ENCODE peak calls at places on chromosome 12, in nine cellular contexts. One of them, this sample, is unnamed.

GRCh38 chr12:113826805-113827204 is 139.3 kb downstream of the RBM19 start:
- DNase-seq in activated CD4-positive, alpha-beta T cell treated with anti-CD3 and anti-CD28 coated beads, Interleukin-2, amount 10 ng/mL, durations not matched to agents 7 days and 5 days: no peak
- DNase-seq in NCI-H2081: no peak
- DNase-seq in activated effector memory CD4-positive, alpha-beta T cell treated with Interleukin-2 at 50 U/mL for 16 hours: no peak
- DNase-seq in HTR-8/SVneo: no peak
- DNase-seq in globus pallidus: no peak
- DNase-seq in anterior cingulate cortex: no peak
- DNase-seq in central memory CD8-positive, alpha-beta T cell: no peak
- DNase-seq in T-cell: no peak
- DNase-seq in this sample: no peak

GRCh38 chr12:64836856-64837255 is 12.4 kb downstream of the TBC1D30 start:
- DNase-seq in activated CD4-positive, alpha-beta T cell treated with anti-CD3 and anti-CD28 coated beads, Interleukin-2, amount 10 ng/mL, durations not matched to agents 7 days and 5 days: no peak
- DNase-seq in NCI-H2081: no peak
- DNase-seq in activated effector memory CD4-positive, alpha-beta T cell treated with Interleukin-2 at 50 U/mL for 16 hours: no peak
- DNase-seq in HTR-8/SVneo: no peak
- DNase-seq in globus pallidus: no peak
- DNase-seq in anterior cingulate cortex: no peak
- DNase-seq in central memory CD8-positive, alpha-beta T cell: no peak
- DNase-seq in T-cell: no peak
- DNase-seq in this sample: no peak

GRCh38 chr12:99709619-99710018 is 62.1 kb downstream of the GARIN6 start:
- DNase-seq in activated CD4-positive, alpha-beta T cell treated with anti-CD3 and anti-CD28 coated beads, Interleukin-2, amount 10 ng/mL, durations not matched to agents 7 days and 5 days: no peak
- DNase-seq in NCI-H2081: no peak
- DNase-seq in activated effector memory CD4-positive, alpha-beta T cell treated with Interleukin-2 at 50 U/mL for 16 hours: no peak
- DNase-seq in HTR-8/SVneo: no peak
- DNase-seq in globus pallidus: no peak
- DNase-seq in anterior cingulate cortex: no peak
- DNase-seq in central memory CD8-positive, alpha-beta T cell: no peak
- DNase-seq in T-cell: no peak
- DNase-seq in this sample: no peak

GRCh38 chr12:56941299-56942017 is 7.2 kb upstream of the SDR9C7 start:
- DNase-seq in activated CD4-positive, alpha-beta T cell treated with anti-CD3 and anti-CD28 coated beads, Interleukin-2, amount 10 ng/mL, durations not matched to agents 7 days and 5 days: no peak
- DNase-seq in NCI-H2081: no peak
- DNase-seq in activated effector memory CD4-positive, alpha-beta T cell treated with Interleukin-2 at 50 U/mL for 16 hours: no peak
- DNase-seq in HTR-8/SVneo: no peak
- DNase-seq in globus pallidus: no peak
- DNase-seq in anterior cingulate cortex: peak
- DNase-seq in central memory CD8-positive, alpha-beta T cell: no peak
- DNase-seq in T-cell: no peak
- DNase-seq in this sample: no peak

GRCh38 chr12:7602287-7602686 is 63.4 kb downstream of the APOBEC1 start:
- DNase-seq in activated CD4-positive, alpha-beta T cell treated with anti-CD3 and anti-CD28 coated beads, Interleukin-2, amount 10 ng/mL, durations not matched to agents 7 days and 5 days: no peak
- DNase-seq in NCI-H2081: no peak
- DNase-seq in activated effector memory CD4-positive, alpha-beta T cell treated with Interleukin-2 at 50 U/mL for 16 hours: no peak
- DNase-seq in HTR-8/SVneo: no peak
- DNase-seq in globus pallidus: no peak
- DNase-seq in anterior cingulate cortex: no peak
- DNase-seq in central memory CD8-positive, alpha-beta T cell: no peak
- DNase-seq in T-cell: no peak
- DNase-seq in this sample: no peak

GRCh38 chr12:99390707-99391106 is 256.8 kb upstream of the GARIN6 start:
- DNase-seq in activated CD4-positive, alpha-beta T cell treated with anti-CD3 and anti-CD28 coated beads, Interleukin-2, amount 10 ng/mL, durations not matched to agents 7 days and 5 days: no peak
- DNase-seq in NCI-H2081: no peak
- DNase-seq in activated effector memory CD4-positive, alpha-beta T cell treated with Interleukin-2 at 50 U/mL for 16 hours: no peak
- DNase-seq in HTR-8/SVneo: peak
- DNase-seq in globus pallidus: no peak
- DNase-seq in anterior cingulate cortex: no peak
- DNase-seq in central memory CD8-positive, alpha-beta T cell: no peak
- DNase-seq in T-cell: no peak
- DNase-seq in this sample: no peak

GRCh38 chr12:119176267-119177055 is 2.3 kb upstream of the HSPB8 start:
- DNase-seq in activated CD4-positive, alpha-beta T cell treated with anti-CD3 and anti-CD28 coated beads, Interleukin-2, amount 10 ng/mL, durations not matched to agents 7 days and 5 days: no peak
- DNase-seq in NCI-H2081: peak
- DNase-seq in activated effector memory CD4-positive, alpha-beta T cell treated with Interleukin-2 at 50 U/mL for 16 hours: no peak
- DNase-seq in HTR-8/SVneo: peak
- DNase-seq in globus pallidus: peak
- DNase-seq in anterior cingulate cortex: peak
- DNase-seq in central memory CD8-positive, alpha-beta T cell: no peak
- DNase-seq in T-cell: no peak
- DNase-seq in this sample: no peak

GRCh38 chr12:989751-990278 is 1.2 kb upstream of the ERC1 start:
- DNase-seq in activated CD4-positive, alpha-beta T cell treated with anti-CD3 and anti-CD28 coated beads, Interleukin-2, amount 10 ng/mL, durations not matched to agents 7 days and 5 days: no peak
- DNase-seq in NCI-H2081: peak
- DNase-seq in activated effector memory CD4-positive, alpha-beta T cell treated with Interleukin-2 at 50 U/mL for 16 hours: no peak
- DNase-seq in HTR-8/SVneo: peak
- DNase-seq in globus pallidus: peak
- DNase-seq in anterior cingulate cortex: no peak
- DNase-seq in central memory CD8-positive, alpha-beta T cell: no peak
- DNase-seq in T-cell: no peak
- DNase-seq in this sample: no peak

GRCh38 chr12:110314308-110314707 is 33.3 kb downstream of the ATP2A2 start:
- DNase-seq in activated CD4-positive, alpha-beta T cell treated with anti-CD3 and anti-CD28 coated beads, Interleukin-2, amount 10 ng/mL, durations not matched to agents 7 days and 5 days: no peak
- DNase-seq in NCI-H2081: no peak
- DNase-seq in activated effector memory CD4-positive, alpha-beta T cell treated with Interleukin-2 at 50 U/mL for 16 hours: no peak
- DNase-seq in HTR-8/SVneo: peak
- DNase-seq in globus pallidus: no peak
- DNase-seq in anterior cingulate cortex: no peak
- DNase-seq in central memory CD8-positive, alpha-beta T cell: no peak
- DNase-seq in T-cell: no peak
- DNase-seq in this sample: no peak

GRCh38 chr12:128801879-128802391 is 21.8 kb downstream of the SLC15A4 start:
- DNase-seq in activated CD4-positive, alpha-beta T cell treated with anti-CD3 and anti-CD28 coated beads, Interleukin-2, amount 10 ng/mL, durations not matched to agents 7 days and 5 days: no peak
- DNase-seq in NCI-H2081: no peak
- DNase-seq in activated effector memory CD4-positive, alpha-beta T cell treated with Interleukin-2 at 50 U/mL for 16 hours: no peak
- DNase-seq in HTR-8/SVneo: no peak
- DNase-seq in globus pallidus: no peak
- DNase-seq in anterior cingulate cortex: no peak
- DNase-seq in central memory CD8-positive, alpha-beta T cell: no peak
- DNase-seq in T-cell: no peak
- DNase-seq in this sample: no peak

GRCh38 chr12:103800252-103800771 is 40.7 kb downstream of the NT5DC3 start:
- DNase-seq in activated CD4-positive, alpha-beta T cell treated with anti-CD3 and anti-CD28 coated beads, Interleukin-2, amount 10 ng/mL, durations not matched to agents 7 days and 5 days: no peak
- DNase-seq in NCI-H2081: peak
- DNase-seq in activated effector memory CD4-positive, alpha-beta T cell treated with Interleukin-2 at 50 U/mL for 16 hours: no peak
- DNase-seq in HTR-8/SVneo: no peak
- DNase-seq in globus pallidus: peak
- DNase-seq in anterior cingulate cortex: peak
- DNase-seq in central memory CD8-positive, alpha-beta T cell: no peak
- DNase-seq in T-cell: no peak
- DNase-seq in this sample: no peak

GRCh38 chr12:101908395-101908794 is 31.0 kb downstream of the DRAM1 start:
- DNase-seq in activated CD4-positive, alpha-beta T cell treated with anti-CD3 and anti-CD28 coated beads, Interleukin-2, amount 10 ng/mL, durations not matched to agents 7 days and 5 days: no peak
- DNase-seq in NCI-H2081: no peak
- DNase-seq in activated effector memory CD4-positive, alpha-beta T cell treated with Interleukin-2 at 50 U/mL for 16 hours: no peak
- DNase-seq in HTR-8/SVneo: no peak
- DNase-seq in globus pallidus: no peak
- DNase-seq in anterior cingulate cortex: no peak
- DNase-seq in central memory CD8-positive, alpha-beta T cell: no peak
- DNase-seq in T-cell: no peak
- DNase-seq in this sample: no peak

GRCh38 chr12:39236994-39237393 is 205.9 kb downstream of the KIF21A start:
- DNase-seq in activated CD4-positive, alpha-beta T cell treated with anti-CD3 and anti-CD28 coated beads, Interleukin-2, amount 10 ng/mL, durations not matched to agents 7 days and 5 days: no peak
- DNase-seq in NCI-H2081: no peak
- DNase-seq in activated effector memory CD4-positive, alpha-beta T cell treated with Interleukin-2 at 50 U/mL for 16 hours: no peak
- DNase-seq in HTR-8/SVneo: no peak
- DNase-seq in globus pallidus: no peak
- DNase-seq in anterior cingulate cortex: no peak
- DNase-seq in central memory CD8-positive, alpha-beta T cell: no peak
- DNase-seq in T-cell: no peak
- DNase-seq in this sample: no peak

GRCh38 chr12:51323317-51323960 is 535 bp downstream of the BIN2 start:
- DNase-seq in activated CD4-positive, alpha-beta T cell treated with anti-CD3 and anti-CD28 coated beads, Interleukin-2, amount 10 ng/mL, durations not matched to agents 7 days and 5 days: peak
- DNase-seq in NCI-H2081: no peak
- DNase-seq in activated effector memory CD4-positive, alpha-beta T cell treated with Interleukin-2 at 50 U/mL for 16 hours: peak
- DNase-seq in HTR-8/SVneo: no peak
- DNase-seq in globus pallidus: no peak
- DNase-seq in anterior cingulate cortex: no peak
- DNase-seq in central memory CD8-positive, alpha-beta T cell: peak
- DNase-seq in T-cell: peak
- DNase-seq in this sample: peak

GRCh38 chr12:71587012-71587411 is 76.6 kb downstream of the ZFC3H1 start:
- DNase-seq in activated CD4-positive, alpha-beta T cell treated with anti-CD3 and anti-CD28 coated beads, Interleukin-2, amount 10 ng/mL, durations not matched to agents 7 days and 5 days: no peak
- DNase-seq in NCI-H2081: no peak
- DNase-seq in activated effector memory CD4-positive, alpha-beta T cell treated with Interleukin-2 at 50 U/mL for 16 hours: no peak
- DNase-seq in HTR-8/SVneo: no peak
- DNase-seq in globus pallidus: no peak
- DNase-seq in anterior cingulate cortex: no peak
- DNase-seq in central memory CD8-positive, alpha-beta T cell: no peak
- DNase-seq in T-cell: no peak
- DNase-seq in this sample: no peak

GRCh38 chr12:103697912-103698751 is 111.1 kb downstream of the STAB2 start:
- DNase-seq in activated CD4-positive, alpha-beta T cell treated with anti-CD3 and anti-CD28 coated beads, Interleukin-2, amount 10 ng/mL, durations not matched to agents 7 days and 5 days: no peak
- DNase-seq in NCI-H2081: no peak
- DNase-seq in activated effector memory CD4-positive, alpha-beta T cell treated with Interleukin-2 at 50 U/mL for 16 hours: no peak
- DNase-seq in HTR-8/SVneo: no peak
- DNase-seq in globus pallidus: no peak
- DNase-seq in anterior cingulate cortex: no peak
- DNase-seq in central memory CD8-positive, alpha-beta T cell: no peak
- DNase-seq in T-cell: no peak
- DNase-seq in this sample: no peak

GRCh38 chr12:104471336-104471735 is 14.6 kb downstream of the CHST11 start:
- DNase-seq in activated CD4-positive, alpha-beta T cell treated with anti-CD3 and anti-CD28 coated beads, Interleukin-2, amount 10 ng/mL, durations not matched to agents 7 days and 5 days: no peak
- DNase-seq in NCI-H2081: no peak
- DNase-seq in activated effector memory CD4-positive, alpha-beta T cell treated with Interleukin-2 at 50 U/mL for 16 hours: no peak
- DNase-seq in HTR-8/SVneo: no peak
- DNase-seq in globus pallidus: no peak
- DNase-seq in anterior cingulate cortex: no peak
- DNase-seq in central memory CD8-positive, alpha-beta T cell: no peak
- DNase-seq in T-cell: no peak
- DNase-seq in this sample: no peak

GRCh38 chr12:119911147-119911546 is 34.0 kb upstream of the CIT start:
- DNase-seq in activated CD4-positive, alpha-beta T cell treated with anti-CD3 and anti-CD28 coated beads, Interleukin-2, amount 10 ng/mL, durations not matched to agents 7 days and 5 days: no peak
- DNase-seq in NCI-H2081: no peak
- DNase-seq in activated effector memory CD4-positive, alpha-beta T cell treated with Interleukin-2 at 50 U/mL for 16 hours: no peak
- DNase-seq in HTR-8/SVneo: peak
- DNase-seq in globus pallidus: no peak
- DNase-seq in anterior cingulate cortex: no peak
- DNase-seq in central memory CD8-positive, alpha-beta T cell: no peak
- DNase-seq in T-cell: no peak
- DNase-seq in this sample: no peak

GRCh38 chr12:14278294-14278953 is 87.1 kb upstream of the ATF7IP start:
- DNase-seq in activated CD4-positive, alpha-beta T cell treated with anti-CD3 and anti-CD28 coated beads, Interleukin-2, amount 10 ng/mL, durations not matched to agents 7 days and 5 days: no peak
- DNase-seq in NCI-H2081: no peak
- DNase-seq in activated effector memory CD4-positive, alpha-beta T cell treated with Interleukin-2 at 50 U/mL for 16 hours: no peak
- DNase-seq in HTR-8/SVneo: no peak
- DNase-seq in globus pallidus: no peak
- DNase-seq in anterior cingulate cortex: no peak
- DNase-seq in central memory CD8-positive, alpha-beta T cell: no peak
- DNase-seq in T-cell: no peak
- DNase-seq in this sample: no peak

GRCh38 chr12:56803750-56804149 is 40.6 kb downstream of the HSD17B6 start:
- DNase-seq in activated CD4-positive, alpha-beta T cell treated with anti-CD3 and anti-CD28 coated beads, Interleukin-2, amount 10 ng/mL, durations not matched to agents 7 days and 5 days: no peak
- DNase-seq in NCI-H2081: no peak
- DNase-seq in activated effector memory CD4-positive, alpha-beta T cell treated with Interleukin-2 at 50 U/mL for 16 hours: no peak
- DNase-seq in HTR-8/SVneo: no peak
- DNase-seq in globus pallidus: no peak
- DNase-seq in anterior cingulate cortex: no peak
- DNase-seq in central memory CD8-positive, alpha-beta T cell: no peak
- DNase-seq in T-cell: no peak
- DNase-seq in this sample: no peak

GRCh38 chr12:132472386-132472785 is 17.6 kb upstream of the FBRSL1 start:
- DNase-seq in activated CD4-positive, alpha-beta T cell treated with anti-CD3 and anti-CD28 coated beads, Interleukin-2, amount 10 ng/mL, durations not matched to agents 7 days and 5 days: no peak
- DNase-seq in NCI-H2081: no peak
- DNase-seq in activated effector memory CD4-positive, alpha-beta T cell treated with Interleukin-2 at 50 U/mL for 16 hours: no peak
- DNase-seq in HTR-8/SVneo: no peak
- DNase-seq in globus pallidus: no peak
- DNase-seq in anterior cingulate cortex: no peak
- DNase-seq in central memory CD8-positive, alpha-beta T cell: no peak
- DNase-seq in T-cell: no peak
- DNase-seq in this sample: no peak

GRCh38 chr12:43737646-43738045 is 20.9 kb downstream of the PUS7L start:
- DNase-seq in activated CD4-positive, alpha-beta T cell treated with anti-CD3 and anti-CD28 coated beads, Interleukin-2, amount 10 ng/mL, durations not matched to agents 7 days and 5 days: no peak
- DNase-seq in NCI-H2081: no peak
- DNase-seq in activated effector memory CD4-positive, alpha-beta T cell treated with Interleukin-2 at 50 U/mL for 16 hours: no peak
- DNase-seq in HTR-8/SVneo: no peak
- DNase-seq in globus pallidus: no peak
- DNase-seq in anterior cingulate cortex: no peak
- DNase-seq in central memory CD8-positive, alpha-beta T cell: no peak
- DNase-seq in T-cell: no peak
- DNase-seq in this sample: no peak

GRCh38 chr12:68614772-68615171 is 4.1 kb downstream of the RAP1B start:
- DNase-seq in activated CD4-positive, alpha-beta T cell treated with anti-CD3 and anti-CD28 coated beads, Interleukin-2, amount 10 ng/mL, durations not matched to agents 7 days and 5 days: no peak
- DNase-seq in NCI-H2081: no peak
- DNase-seq in activated effector memory CD4-positive, alpha-beta T cell treated with Interleukin-2 at 50 U/mL for 16 hours: no peak
- DNase-seq in HTR-8/SVneo: no peak
- DNase-seq in globus pallidus: no peak
- DNase-seq in anterior cingulate cortex: no peak
- DNase-seq in central memory CD8-positive, alpha-beta T cell: no peak
- DNase-seq in T-cell: no peak
- DNase-seq in this sample: no peak

GRCh38 chr12:89183985-89184435 is 168.3 kb downstream of the DUSP6 start:
- DNase-seq in activated CD4-positive, alpha-beta T cell treated with anti-CD3 and anti-CD28 coated beads, Interleukin-2, amount 10 ng/mL, durations not matched to agents 7 days and 5 days: no peak
- DNase-seq in NCI-H2081: no peak
- DNase-seq in activated effector memory CD4-positive, alpha-beta T cell treated with Interleukin-2 at 50 U/mL for 16 hours: no peak
- DNase-seq in HTR-8/SVneo: no peak
- DNase-seq in globus pallidus: no peak
- DNase-seq in anterior cingulate cortex: no peak
- DNase-seq in central memory CD8-positive, alpha-beta T cell: no peak
- DNase-seq in T-cell: no peak
- DNase-seq in this sample: no peak

GRCh38 chr12:52582489-52582888 is 8.8 kb upstream of the KRT74 start:
- DNase-seq in activated CD4-positive, alpha-beta T cell treated with anti-CD3 and anti-CD28 coated beads, Interleukin-2, amount 10 ng/mL, durations not matched to agents 7 days and 5 days: no peak
- DNase-seq in NCI-H2081: no peak
- DNase-seq in activated effector memory CD4-positive, alpha-beta T cell treated with Interleukin-2 at 50 U/mL for 16 hours: no peak
- DNase-seq in HTR-8/SVneo: no peak
- DNase-seq in globus pallidus: no peak
- DNase-seq in anterior cingulate cortex: no peak
- DNase-seq in central memory CD8-positive, alpha-beta T cell: no peak
- DNase-seq in T-cell: no peak
- DNase-seq in this sample: no peak

GRCh38 chr12:67633708-67634107 is 14.8 kb upstream of the DYRK2 start:
- DNase-seq in activated CD4-positive, alpha-beta T cell treated with anti-CD3 and anti-CD28 coated beads, Interleukin-2, amount 10 ng/mL, durations not matched to agents 7 days and 5 days: no peak
- DNase-seq in NCI-H2081: no peak
- DNase-seq in activated effector memory CD4-positive, alpha-beta T cell treated with Interleukin-2 at 50 U/mL for 16 hours: no peak
- DNase-seq in HTR-8/SVneo: no peak
- DNase-seq in globus pallidus: peak
- DNase-seq in anterior cingulate cortex: no peak
- DNase-seq in central memory CD8-positive, alpha-beta T cell: no peak
- DNase-seq in T-cell: no peak
- DNase-seq in this sample: no peak

GRCh38 chr12:89825591-89826449 is 117.2 kb upstream of the ATP2B1 start:
- DNase-seq in activated CD4-positive, alpha-beta T cell treated with anti-CD3 and anti-CD28 coated beads, Interleukin-2, amount 10 ng/mL, durations not matched to agents 7 days and 5 days: no peak
- DNase-seq in NCI-H2081: no peak
- DNase-seq in activated effector memory CD4-positive, alpha-beta T cell treated with Interleukin-2 at 50 U/mL for 16 hours: no peak
- DNase-seq in HTR-8/SVneo: peak
- DNase-seq in globus pallidus: no peak
- DNase-seq in anterior cingulate cortex: no peak
- DNase-seq in central memory CD8-positive, alpha-beta T cell: no peak
- DNase-seq in T-cell: no peak
- DNase-seq in this sample: no peak

GRCh38 chr12:62436164-62436503 is 30.5 kb upstream of the MON2 start:
- DNase-seq in activated CD4-positive, alpha-beta T cell treated with anti-CD3 and anti-CD28 coated beads, Interleukin-2, amount 10 ng/mL, durations not matched to agents 7 days and 5 days: no peak
- DNase-seq in NCI-H2081: no peak
- DNase-seq in activated effector memory CD4-positive, alpha-beta T cell treated with Interleukin-2 at 50 U/mL for 16 hours: no peak
- DNase-seq in HTR-8/SVneo: no peak
- DNase-seq in globus pallidus: no peak
- DNase-seq in anterior cingulate cortex: no peak
- DNase-seq in central memory CD8-positive, alpha-beta T cell: no peak
- DNase-seq in T-cell: no peak
- DNase-seq in this sample: no peak

GRCh38 chr12:111720457-111720856 is 34.6 kb downstream of the ACAD10 start:
- DNase-seq in activated CD4-positive, alpha-beta T cell treated with anti-CD3 and anti-CD28 coated beads, Interleukin-2, amount 10 ng/mL, durations not matched to agents 7 days and 5 days: no peak
- DNase-seq in NCI-H2081: no peak
- DNase-seq in activated effector memory CD4-positive, alpha-beta T cell treated with Interleukin-2 at 50 U/mL for 16 hours: no peak
- DNase-seq in HTR-8/SVneo: no peak
- DNase-seq in globus pallidus: no peak
- DNase-seq in anterior cingulate cortex: no peak
- DNase-seq in central memory CD8-positive, alpha-beta T cell: no peak
- DNase-seq in T-cell: no peak
- DNase-seq in this sample: no peak

GRCh38 chr12:109703684-109704083 is 9.9 kb upstream of the FAM222A start:
- DNase-seq in activated CD4-positive, alpha-beta T cell treated with anti-CD3 and anti-CD28 coated beads, Interleukin-2, amount 10 ng/mL, durations not matched to agents 7 days and 5 days: no peak
- DNase-seq in NCI-H2081: no peak
- DNase-seq in activated effector memory CD4-positive, alpha-beta T cell treated with Interleukin-2 at 50 U/mL for 16 hours: no peak
- DNase-seq in HTR-8/SVneo: no peak
- DNase-seq in globus pallidus: no peak
- DNase-seq in anterior cingulate cortex: no peak
- DNase-seq in central memory CD8-positive, alpha-beta T cell: no peak
- DNase-seq in T-cell: no peak
- DNase-seq in this sample: no peak

GRCh38 chr12:112480931-112481330 is 62.2 kb downstream of the PTPN11 start:
- DNase-seq in activated CD4-positive, alpha-beta T cell treated with anti-CD3 and anti-CD28 coated beads, Interleukin-2, amount 10 ng/mL, durations not matched to agents 7 days and 5 days: no peak
- DNase-seq in NCI-H2081: no peak
- DNase-seq in activated effector memory CD4-positive, alpha-beta T cell treated with Interleukin-2 at 50 U/mL for 16 hours: no peak
- DNase-seq in HTR-8/SVneo: no peak
- DNase-seq in globus pallidus: no peak
- DNase-seq in anterior cingulate cortex: peak
- DNase-seq in central memory CD8-positive, alpha-beta T cell: no peak
- DNase-seq in T-cell: no peak
- DNase-seq in this sample: no peak